ENCODE peak calls at places on chromosome 18, in five cellular contexts. J is CD8-positive, alpha-beta T cell; Z is CD4-positive, CD25-positive, alpha-beta regulatory T cell; G is keratinocyte; P is coronary artery. L is an unnamed sample.

GRCh38 chr18:45156941-45157340 is 458.3 kb upstream of the SLC14A2 start:
- DNase-seq in Z (no peak), J (no peak), P (no peak), G (no peak), L (no peak)

GRCh38 chr18:8991131-8991530 is 111.4 kb upstream of the NDUFV2 start:
- DNase-seq in G (no peak), J (no peak), Z (no peak), P (no peak), L (no peak)

GRCh38 chr18:49728542-49728941 is 84.8 kb downstream of the ACAA2 start:
- DNase-seq in J (no peak), G (no peak), Z (no peak), P (no peak), L (peak; percentile 18)

GRCh38 chr18:56770873-56771272 is 119.7 kb downstream of the WDR7 start:
- DNase-seq in Z (no peak), J (no peak), G (no peak), P (no peak), L (no peak)

GRCh38 chr18:48600746-48601090 is 61.9 kb downstream of the CTIF start:
- DNase-seq in J (no peak), G (no peak), Z (no peak), P (no peak), L (no peak)

GRCh38 chr18:76448262-76449109 is 46.6 kb downstream of the ZNF516 start:
- DNase-seq in P (peak; percentile 46), J (no peak), Z (no peak), G (no peak), L (no peak)

GRCh38 chr18:59861009-59861408 is 38.8 kb upstream of the PMAIP1 start:
- DNase-seq in Z (no peak), P (no peak), G (no peak), J (no peak), L (no peak)

GRCh38 chr18:70382992-70383717 is 94.3 kb downstream of the SOCS6 start:
- DNase-seq in G (no peak), P (no peak), J (no peak), Z (no peak), L (no peak)

GRCh38 chr18:23398401-23398800 is 54.7 kb upstream of the RIOK3 start:
- DNase-seq in G (no peak), J (no peak), P (no peak), Z (no peak), L (no peak)

GRCh38 chr18:55402731-55403405 is 185.1 kb downstream of the TCF4 start:
- DNase-seq in P (no peak), G (no peak), Z (no peak), J (no peak), L (no peak)
- H3K4me3 ChIP-seq in P (peak overlapping the region; percentile 62), G (no peak overlapping the region), Z (no peak overlapping the region), J (no peak overlapping the region), L (no peak overlapping the region)

GRCh38 chr18:58105908-58106673 is 62.1 kb downstream of the NEDD4L start:
- DNase-seq in P (no peak), G (no peak), J (no peak), Z (no peak), L (no peak)
- H3K27ac ChIP-seq in P (no peak overlapping the region), G (no peak overlapping the region), J (no peak overlapping the region), Z (no peak overlapping the region), L (no peak overlapping the region)

GRCh38 chr18:74497308-74497640 is 1.1 kb downstream of the CNDP2 start:
- DNase-seq in J (no peak), G (no peak), Z (no peak), P (no peak), L (no peak)

GRCh38 chr18:74497778-74498177 is 1.6 kb downstream of the CNDP2 start:
- DNase-seq in J (no peak), G (no peak), P (no peak), Z (no peak), L (no peak)

GRCh38 chr18:74501386-74501785 is 5.2 kb downstream of the CNDP2 start:
- DNase-seq in J (no peak), Z (no peak), G (peak; percentile 33), P (no peak), L (no peak)

GRCh38 chr18:74498712-74499629 is 2.8 kb downstream of the CNDP2 start:
- DNase-seq in G (no peak), J (peak; percentile 71), Z (peak; percentile 79), P (no peak), L (no peak)

DNA sequence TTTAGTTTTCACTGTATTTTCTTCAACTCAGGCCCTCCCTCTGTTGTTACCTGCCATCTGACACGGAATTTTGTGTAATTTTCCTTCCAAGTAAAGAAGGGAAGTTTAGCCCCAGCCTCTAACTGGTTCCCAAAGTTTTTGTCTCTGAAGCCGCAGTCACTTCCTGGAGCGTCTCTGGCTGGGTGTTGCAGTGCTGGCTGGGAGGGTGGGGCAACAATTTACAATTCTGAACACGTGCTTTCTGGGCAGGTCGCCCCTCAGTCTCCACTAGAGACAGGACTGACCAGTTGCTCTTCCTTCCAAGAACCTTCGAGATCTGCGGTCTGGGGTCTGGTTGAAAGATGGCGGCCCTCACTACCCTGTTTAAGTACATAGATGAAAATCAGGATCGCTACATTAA is 3.5 kb downstream of the CNDP2 start:
- DNase-seq in P (no peak), G (peak; percentile 26), J (peak; percentile 21), Z (no peak), L (no peak)
- H3K4me3 ChIP-seq in P (peak overlapping the region; percentile 11), G (peak overlapping the region; percentile 40), J (peak overlapping the region; percentile 58), Z (peak overlapping the region; percentile 99), L (peak overlapping the region; percentile 51)

GRCh38 chr18:79401494-79402208 is 5.9 kb downstream of the NFATC1 start:
- DNase-seq in P (no peak), Z (no peak), J (no peak), G (no peak), L (no peak)
- H3K27ac ChIP-seq in P (peak overlapping the region; percentile 21), Z (peak overlapping the region; percentile 95), J (peak overlapping the region; percentile 58), G (no peak overlapping the region), L (no peak overlapping the region)

GRCh38 chr18:37252854-37253396 is 312.7 kb downstream of the CELF4 start:
- DNase-seq in Z (no peak), J (no peak), G (no peak), P (no peak), L (no peak)
- H3K4me3 ChIP-seq in Z (no peak overlapping the region), J (no peak overlapping the region), G (no peak overlapping the region), P (peak overlapping the region; percentile 65), L (no peak overlapping the region)

DNA sequence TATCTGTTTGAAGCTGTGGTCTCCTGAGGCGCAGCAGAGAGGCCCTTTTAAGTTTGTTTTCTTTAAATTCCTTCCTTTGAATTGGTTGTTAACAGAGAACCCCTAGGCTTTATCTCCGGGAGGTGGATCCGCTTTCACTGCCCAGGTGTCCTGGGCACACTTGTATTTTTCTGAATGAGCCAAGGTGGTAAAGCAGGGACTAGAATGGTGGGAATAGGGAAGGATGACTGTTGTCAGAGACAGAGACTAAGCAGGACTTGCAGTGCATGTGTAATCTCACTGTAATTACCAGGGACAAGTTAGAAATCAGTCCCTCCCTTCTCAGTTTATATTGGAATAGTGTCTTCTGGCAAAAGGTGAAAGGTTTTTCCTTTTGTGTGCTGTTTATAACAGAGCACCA is 72.8 kb downstream of the PHLPP1 start:
- DNase-seq in J (no peak), Z (no peak), G (no peak), P (no peak), L (no peak)
- H3K27ac ChIP-seq in J (no peak overlapping the region), Z (no peak overlapping the region), G (no peak overlapping the region), P (no peak overlapping the region), L (no peak overlapping the region)